ENCODE peak calls at places on chromosomes 4 and X, in five cellular contexts. R is brain microvascular endothelial cell, M is astrocyte, E is right atrium auricular region, H is colonic mucosa. P is an unnamed sample.

GRCh38 chrX:41559662-41560061 is 112.5 kb downstream of the NYX start:
- DNase-seq in R (peak; percentile 87), M (peak; percentile 92), E (no peak), H (no peak), P (peak; percentile 77)

GRCh38 chrX:53242310-53242709 is 17.3 kb upstream of the KDM5C start:
- DNase-seq in R (no peak), M (no peak), E (no peak), H (no peak), P (no peak)

GRCh38 chr4:74733760-74734159 is 60.6 kb downstream of the BTC start:
- DNase-seq in R (no peak), M (no peak), E (no peak), H (peak; percentile 25), P (no peak)

GRCh38 chr4:34850426-34850825 is 1393.9 kb downstream of the ARAP2 start:
- DNase-seq in R (no peak), M (no peak), E (no peak), H (no peak), P (no peak)

GRCh38 chr4:120509719-120510118 is 412.8 kb downstream of the PRDM5 start:
- DNase-seq in R (no peak), M (no peak), E (no peak), H (no peak), P (no peak)

GRCh38 chr4:151117371-151117962 is 18.0 kb downstream of the RPS3A start:
- DNase-seq in R (peak; percentile 71), M (peak; percentile 39), E (no peak), H (peak; percentile 64), P (peak; percentile 24)

GRCh38 chr4:113683143-113683542 is 78.4 kb downstream of the CAMK2D start:
- DNase-seq in R (no peak), M (no peak), E (no peak), H (no peak), P (no peak)

GRCh38 chrX:16640823-16641222 is 9.1 kb upstream of the S100G start:
- DNase-seq in R (no peak), M (no peak), E (no peak), H (no peak), P (no peak)

GRCh38 chrX:75115707-75116413 is 40.2 kb downstream of the ABCB7 start:
- DNase-seq in R (no peak), M (no peak), E (no peak), H (no peak), P (no peak)

GRCh38 chr4:131551306-131551705 is 1597.8 kb upstream of the PCDH10 start:
- DNase-seq in R (no peak), M (no peak), E (no peak), H (no peak), P (no peak)

GRCh38 chr4:1854752-1855151 is 1.2 kb downstream of the LETM1 start:
- DNase-seq in R (no peak), M (no peak), E (no peak), H (no peak), P (no peak)

DNA sequence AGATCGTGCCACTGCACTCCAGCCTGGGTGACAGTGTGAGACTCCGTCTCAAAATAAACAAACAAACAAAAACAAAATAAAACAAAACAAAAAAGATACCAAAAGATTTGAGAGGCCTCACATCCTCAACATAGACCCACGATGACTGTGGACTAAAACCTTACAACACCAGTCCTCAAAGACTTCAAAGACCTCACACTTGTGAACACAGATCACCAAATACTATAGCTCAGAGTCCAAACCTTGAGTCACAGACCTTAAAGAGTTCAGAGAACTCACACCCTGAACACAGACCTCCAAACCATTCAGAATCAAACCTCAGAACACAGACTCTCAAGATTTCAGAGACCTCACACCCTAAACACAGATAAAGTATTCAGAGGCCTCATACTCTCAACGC is 12.7 kb upstream of the PAGE4 start:
- DNase-seq in R (no peak), M (no peak), E (no peak), H (no peak), P (no peak)
- TF ChIP-seq CTCF in R (no peak), M (no peak), E (no peak), H (no peak), P (no peak)

GRCh38 chrX:7432901-7433300 is 284.9 kb upstream of the PUDP start:
- DNase-seq in R (no peak), M (no peak), E (no peak), H (no peak), P (no peak)
- H3K4me3 ChIP-seq in R (no peak overlapping the region), M (no peak overlapping the region), E (no peak overlapping the region), H (no peak overlapping the region), P (no peak overlapping the region)

GRCh38 chr4:173192375-173193162 is 24.0 kb downstream of the GALNT7 start:
- DNase-seq in R (no peak), M (no peak), E (no peak), H (no peak), P (no peak)
- TF ChIP-seq CTCF in R (peak; percentile 40), M (no peak), E (no peak), H (no peak), P (no peak)

GRCh38 chrX:8845060-8845459 is 43.9 kb upstream of the FAM9A start:
- DNase-seq in R (peak; percentile 28), M (peak; percentile 82), E (no peak), H (no peak), P (peak; percentile 24)

GRCh38 chrX:8844157-8844556 is 43.0 kb upstream of the FAM9A start:
- DNase-seq in R (no peak), M (no peak), E (no peak), H (no peak), P (no peak)

GRCh38 chrX:8846271-8846670 is 45.1 kb upstream of the FAM9A start:
- DNase-seq in R (no peak), M (peak; percentile 56), E (no peak), H (no peak), P (no peak)

GRCh38 chrX:8848921-8849320 is 47.7 kb upstream of the FAM9A start:
- DNase-seq in R (no peak), M (peak; percentile 72), E (no peak), H (no peak), P (no peak)

GRCh38 chrX:8845469-8845868 is 44.3 kb upstream of the FAM9A start:
- DNase-seq in R (no peak), M (no peak), E (no peak), H (no peak), P (no peak)
- H3K4me3 ChIP-seq in R (no peak overlapping the region), M (no peak overlapping the region), E (no peak overlapping the region), H (no peak overlapping the region), P (no peak overlapping the region)

GRCh38 chr4:139509727-139510410 is 46.1 kb downstream of the SETD7 start:
- DNase-seq in R (no peak), M (no peak), E (no peak), H (no peak), P (no peak)
- TF ChIP-seq CTCF in R (peak; percentile 64), M (no peak), E (peak; percentile 69), H (no peak), P (peak; percentile 45)

GRCh38 chrX:140090800-140091275 is 125.5 kb upstream of the CXorf66 start:
- DNase-seq in R (no peak), M (no peak), E (no peak), H (no peak), P (no peak)
- H3K4me3 ChIP-seq in R (peak overlapping the region; percentile 37), M (peak overlapping the region; percentile 17), E (no peak overlapping the region), H (no peak overlapping the region), P (peak overlapping the region; percentile 35)

P was measured in AG04450.